ENCODE peak calls at places on chromosomes 3 and 15, in five cellular contexts. A, D, O, M and S are unnamed samples. For H3K4me1, the result is how much of the 10 kb centered on the place peaks cover.

GRCh38 chr15:28920781-28921331 is 35.1 kb downstream of the APBA2 start:
- DNase-seq in D (peak), O (no peak), M (no peak), A (no peak), S (no peak)

GRCh38 chr3:48974076-48974864 is 15.8 kb upstream of the P4HTM start:
- DNase-seq in M (no peak), D (no peak), A (no peak), O (no peak), S (no peak)

GRCh38 chr3:121821421-121822199 is 13.2 kb downstream of the IQCB1 start:
- DNase-seq in M (no peak), A (no peak), D (no peak), O (peak), S (no peak)

GRCh38 chr15:51424780-51425179 is 83.3 kb downstream of the GLDN start:
- DNase-seq in D (no peak), A (no peak), M (peak), O (no peak), S (no peak)

GRCh38 chr15:101035611-101036010 is 116.5 kb downstream of the LRRK1 start:
- DNase-seq in M (no peak), D (no peak), A (no peak), O (no peak), S (no peak)

GRCh38 chr3:82133070-82133606 is 371.7 kb upstream of the GBE1 start:
- DNase-seq in A (peak), M (peak), D (no peak), O (peak), S (peak)

GRCh38 chr3:191141728-191142127 is 57.3 kb upstream of the OSTN start:
- DNase-seq in O (peak), D (no peak), A (no peak), M (no peak), S (no peak)

GRCh38 chr15:50265620-50266019 is at the start of gene HDC:
- DNase-seq in A (no peak), D (no peak), O (no peak), M (no peak), S (no peak)

GRCh38 chr3:50327943-50328691 is at the start of gene TUSC2:
- DNase-seq in M (peak), O (peak), D (peak), A (peak), S (peak)

GRCh38 chr3:97763586-97764148 is 891 bp upstream of the ARL6 start:
- DNase-seq in D (no peak), A (no peak), M (no peak), O (peak), S (no peak)

GRCh38 chr15:100693451-100693850 is 91.1 kb downstream of the ASB7 start:
- DNase-seq in D (no peak), A (no peak), O (no peak), M (peak), S (no peak)

GRCh38 chr3:26963356-26963742 is 340.8 kb downstream of the LRRC3B start:
- DNase-seq in A (no peak), D (no peak), M (no peak), O (no peak), S (no peak)

GRCh38 chr15:98070132-98070531 is 109.6 kb downstream of the ARRDC4 start:
- DNase-seq in M (no peak), D (no peak), A (no peak), O (no peak), S (no peak)

GRCh38 chr3:140924097-140924873 is 17.4 kb upstream of the SLC25A36 start:
- DNase-seq in O (no peak), A (no peak), M (no peak), D (no peak), S (no peak)

GRCh38 chr3:24348348-24348747 is 146.3 kb downstream of the THRB start:
- DNase-seq in A (no peak), D (no peak), M (no peak), O (no peak), S (no peak)

GRCh38 chr3:165855581-165855980 is 18.4 kb upstream of the BCHE start:
- DNase-seq in A (no peak), M (no peak), D (no peak), O (no peak), S (no peak)

GRCh38 chr3:3753416-3753815 is 45.8 kb upstream of the LRRN1 start:
- DNase-seq in M (no peak), A (no peak), D (no peak), O (no peak), S (no peak)

GRCh38 chr3:72663429-72663828 is 184.8 kb downstream of the SHQ1 start:
- DNase-seq in O (no peak), M (no peak), D (no peak), A (no peak), S (no peak)

GRCh38 chr3:172626241-172626640 is 84.6 kb downstream of the NCEH1 start:
- DNase-seq in A (no peak), M (peak), D (no peak), O (peak), S (no peak)

GRCh38 chr15:73686781-73687256 is 2.6 kb downstream of the CD276 start:
- DNase-seq in D (no peak), M (no peak), O (peak), A (no peak), S (no peak)

GRCh38 chr15:73688455-73688854 is 4.3 kb downstream of the CD276 start:
- DNase-seq in A (no peak), M (no peak), O (peak), D (no peak), S (no peak)

GRCh38 chr15:73683624-73684536 is at the start of gene CD276:
- DNase-seq in D (peak), M (peak), O (peak), A (peak), S (peak)

GRCh38 chr15:73685561-73685960 is 1.4 kb downstream of the CD276 start:
- DNase-seq in A (no peak), D (no peak), O (peak), M (no peak), S (no peak)

DNA sequence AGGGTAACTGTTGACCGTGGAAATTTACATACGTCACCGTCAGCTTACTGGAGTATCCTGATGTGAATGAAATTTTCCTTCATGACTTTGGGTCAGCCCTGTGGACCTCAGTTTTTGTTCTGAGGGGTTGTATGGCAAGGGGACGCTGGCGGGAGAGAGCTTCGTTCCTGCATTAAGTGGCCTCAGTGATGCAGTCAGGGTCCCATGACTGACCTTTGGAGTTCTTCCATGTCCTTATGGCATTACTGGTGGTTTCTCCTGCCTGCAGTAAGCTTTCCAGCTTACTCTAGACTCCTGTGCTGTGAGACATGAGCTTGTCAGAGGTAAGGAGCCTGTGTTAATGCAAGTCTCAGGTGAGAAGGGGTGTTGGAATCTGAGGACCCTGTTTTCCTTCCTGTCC is 1.8 kb downstream of the CD276 start:
- DNase-seq in M (no peak), O (no peak), D (no peak), A (no peak), S (no peak)
- H3K4me1 ChIP-seq in M (under half), O (under half), D (under half), A (under half), S (under half)

GRCh38 chr15:46502668-46503067 is 867.8 kb downstream of the SQOR start:
- DNase-seq in O (no peak), M (no peak), A (no peak), D (no peak), S (no peak)
- TF ChIP-seq CTCF in O (no peak), M (peak), A (no peak), D (peak), S (no peak)

DNA sequence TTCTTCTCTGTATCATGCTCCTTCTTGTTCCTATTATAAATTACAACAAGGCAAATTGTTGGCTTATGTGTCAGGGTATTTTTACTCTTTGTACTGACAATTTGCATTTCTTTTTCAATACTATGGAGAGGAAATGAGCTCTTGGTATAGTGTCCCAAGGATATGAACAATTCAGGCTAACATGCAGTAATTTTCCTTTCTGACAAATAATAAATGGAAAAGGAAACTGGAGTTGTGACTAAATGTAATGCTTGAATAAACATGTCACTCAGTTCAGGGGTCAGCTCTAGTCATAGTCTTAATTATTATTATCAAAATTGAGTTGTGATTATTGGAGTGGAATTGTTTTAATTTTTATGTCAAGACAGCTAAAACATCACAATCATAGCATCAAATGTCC is 256.0 kb upstream of the ZPLD1 start:
- DNase-seq in A (no peak), M (no peak), D (no peak), O (no peak), S (no peak)
- H3K4me1 ChIP-seq in A (under half), M (under half), D (under half), O (under half), S (under half)

GRCh38 chr15:40340038-40340739 is 550 bp downstream of the CCDC9B start:
- DNase-seq in D (peak), A (no peak), O (peak), M (no peak), S (no peak)

GRCh38 chr15:40338921-40339620 is 1.7 kb downstream of the CCDC9B start:
- DNase-seq in O (peak), M (peak), A (no peak), D (peak), S (no peak)

GRCh38 chr15:40340740-40341400 is at the start of gene CCDC9B:
- DNase-seq in M (peak), O (peak), A (no peak), D (peak), S (peak)

GRCh38 chr15:40338041-40338657 is 2.6 kb downstream of the CCDC9B start:
- DNase-seq in A (peak), O (peak), D (no peak), M (peak), S (peak)

GRCh38 chr15:40339621-40339945 is 1.2 kb downstream of the CCDC9B start:
- DNase-seq in M (no peak), D (peak), O (no peak), A (no peak), S (no peak)
- TF ChIP-seq CTCF in M (peak), D (peak), O (peak), A (peak), S (no peak)